ENCODE peak calls at places on chromosomes 13 and 19, in six cellular contexts. Z, B, I, Q, N and T are unnamed samples.

GRCh38 chr19:18501832-18502231 is 20.0 kb downstream of the ELL start:
- DNase-seq in Z (no peak), B (no peak), I (no peak), Q (no peak), N (no peak), T (no peak)

GRCh38 chr13:107678075-107678689 is 537.2 kb downstream of the LIG4 start:
- DNase-seq in Z (no peak), B (no peak), I (no peak), Q (no peak), N (peak), T (no peak)

GRCh38 chr13:73090116-73090811 is 31.5 kb downstream of the KLF5 start:
- DNase-seq in Z (no peak), B (peak), I (no peak), Q (peak), N (peak), T (no peak)

GRCh38 chr13:110304256-110304655 is 2.7 kb downstream of the COL4A1 start:
- DNase-seq in Z (no peak), B (no peak), I (no peak), Q (no peak), N (no peak), T (no peak)

GRCh38 chr13:72462726-72463125 is 264.7 kb downstream of the MZT1 start:
- DNase-seq in Z (no peak), B (no peak), I (no peak), Q (no peak), N (no peak), T (no peak)

GRCh38 chr19:1854542-1855039 is 6.3 kb upstream of the REXO1 start:
- DNase-seq in Z (no peak), B (no peak), I (no peak), Q (no peak), N (peak), T (peak)

GRCh38 chr19:41876847-41877489 is at the start of gene CD79A:
- DNase-seq in Z (no peak), B (peak), I (no peak), Q (peak), N (no peak), T (no peak)

GRCh38 chr13:109784590-109785140 is 1.7 kb downstream of the IRS2 start:
- DNase-seq in Z (peak), B (no peak), I (peak), Q (peak), N (peak), T (peak)

GRCh38 chr19:34171539-34171876 is 796 bp upstream of the LSM14A start:
- DNase-seq in Z (no peak), B (no peak), I (peak), Q (no peak), N (no peak), T (peak)

GRCh38 chr13:46168341-46168740 is 13.6 kb downstream of the LCP1 start:
- DNase-seq in Z (no peak), B (peak), I (peak), Q (no peak), N (no peak), T (peak)

GRCh38 chr19:52070496-52070895 is 21.9 kb upstream of the ZNF432 start:
- DNase-seq in Z (no peak), B (no peak), I (no peak), Q (no peak), N (no peak), T (no peak)

GRCh38 chr19:54684537-54684936 is 21.8 kb downstream of the LILRB4 start:
- DNase-seq in Z (peak), B (peak), I (no peak), Q (peak), N (peak), T (peak)

GRCh38 chr13:24680258-24680920 is at the start of gene ATP12A:
- DNase-seq in Z (no peak), B (peak), I (peak), Q (peak), N (peak), T (peak)

GRCh38 chr13:73440296-73440895 is 381.6 kb downstream of the KLF5 start:
- DNase-seq in Z (no peak), B (no peak), I (no peak), Q (no peak), N (peak), T (no peak)

GRCh38 chr13:41649659-41650058 is 192.3 kb downstream of the RGCC start:
- DNase-seq in Z (no peak), B (no peak), I (no peak), Q (no peak), N (peak), T (no peak)